ENCODE peak calls at places on chromosomes 5 and 9, in ten cellular contexts. One of them, this sample, is unnamed.

GRCh38 chr5:68049053-68049713 is 166.4 kb upstream of the PIK3R1 start:
- DNase-seq in HuH-7.5: no peak
- DNase-seq in H7: no peak
- DNase-seq in ELR: no peak
- DNase-seq in NCI-H1048: no peak
- DNase-seq in non-pigmented ciliary epithelial cell: no peak
- DNase-seq in head of caudate nucleus: no peak
- DNase-seq in pons: no peak
- DNase-seq in nephron progenitor cell: no peak
- DNase-seq in dermis microvascular lymphatic vessel endothelial cell: no peak
- DNase-seq in this sample: no peak

GRCh38 chr5:44740655-44741054 is 68.1 kb upstream of the MRPS30 start:
- DNase-seq in HuH-7.5: no peak
- DNase-seq in nephron progenitor cell: no peak
- DNase-seq in non-pigmented ciliary epithelial cell: no peak
- DNase-seq in head of caudate nucleus: no peak
- DNase-seq in ELR: no peak
- DNase-seq in H7: peak
- DNase-seq in dermis microvascular lymphatic vessel endothelial cell: no peak
- DNase-seq in NCI-H1048: no peak
- DNase-seq in pons: no peak
- DNase-seq in this sample: no peak

GRCh38 chr5:5490774-5491347 is 68.4 kb downstream of the ICE1 start:
- DNase-seq in NCI-H1048: no peak
- DNase-seq in non-pigmented ciliary epithelial cell: no peak
- DNase-seq in H7: no peak
- DNase-seq in dermis microvascular lymphatic vessel endothelial cell: no peak
- DNase-seq in HuH-7.5: no peak
- DNase-seq in head of caudate nucleus: no peak
- DNase-seq in ELR: no peak
- DNase-seq in nephron progenitor cell: no peak
- DNase-seq in pons: no peak
- DNase-seq in this sample: no peak

GRCh38 chr5:170121321-170121720 is 15.6 kb downstream of the FOXI1 start:
- DNase-seq in dermis microvascular lymphatic vessel endothelial cell: no peak
- DNase-seq in ELR: peak
- DNase-seq in nephron progenitor cell: no peak
- DNase-seq in pons: no peak
- DNase-seq in NCI-H1048: no peak
- DNase-seq in head of caudate nucleus: no peak
- DNase-seq in H7: no peak
- DNase-seq in HuH-7.5: no peak
- DNase-seq in non-pigmented ciliary epithelial cell: no peak
- DNase-seq in this sample: no peak

GRCh38 chr9:34991833-34992375 is 2.4 kb downstream of the DNAJB5 start:
- DNase-seq in nephron progenitor cell: peak
- DNase-seq in HuH-7.5: no peak
- DNase-seq in NCI-H1048: no peak
- DNase-seq in pons: no peak
- DNase-seq in ELR: peak
- DNase-seq in dermis microvascular lymphatic vessel endothelial cell: no peak
- DNase-seq in H7: peak
- DNase-seq in head of caudate nucleus: no peak
- DNase-seq in non-pigmented ciliary epithelial cell: no peak
- DNase-seq in this sample: no peak

GRCh38 chr5:8843766-8844165 is 702.1 kb downstream of the SEMA5A start:
- DNase-seq in H7: no peak
- DNase-seq in nephron progenitor cell: no peak
- DNase-seq in HuH-7.5: no peak
- DNase-seq in dermis microvascular lymphatic vessel endothelial cell: no peak
- DNase-seq in pons: peak
- DNase-seq in NCI-H1048: no peak
- DNase-seq in head of caudate nucleus: peak
- DNase-seq in ELR: peak
- DNase-seq in non-pigmented ciliary epithelial cell: no peak
- DNase-seq in this sample: no peak

GRCh38 chr5:111254613-111255012 is 30.4 kb downstream of the CAMK4 start:
- DNase-seq in pons: no peak
- DNase-seq in dermis microvascular lymphatic vessel endothelial cell: no peak
- DNase-seq in nephron progenitor cell: no peak
- DNase-seq in H7: no peak
- DNase-seq in non-pigmented ciliary epithelial cell: no peak
- DNase-seq in head of caudate nucleus: no peak
- DNase-seq in NCI-H1048: no peak
- DNase-seq in ELR: no peak
- DNase-seq in HuH-7.5: no peak
- DNase-seq in this sample: no peak

GRCh38 chr5:142713151-142713706 is 27.3 kb upstream of the FGF1 start:
- DNase-seq in non-pigmented ciliary epithelial cell: peak
- DNase-seq in dermis microvascular lymphatic vessel endothelial cell: peak
- DNase-seq in H7: peak
- DNase-seq in pons: peak
- DNase-seq in head of caudate nucleus: peak
- DNase-seq in NCI-H1048: peak
- DNase-seq in nephron progenitor cell: peak
- DNase-seq in ELR: peak
- DNase-seq in HuH-7.5: peak
- DNase-seq in this sample: peak

GRCh38 chr9:115923903-115924668 is 229.5 kb upstream of the PAPPA start:
- DNase-seq in dermis microvascular lymphatic vessel endothelial cell: no peak
- DNase-seq in nephron progenitor cell: no peak
- DNase-seq in H7: no peak
- DNase-seq in pons: no peak
- DNase-seq in head of caudate nucleus: no peak
- DNase-seq in non-pigmented ciliary epithelial cell: peak
- DNase-seq in HuH-7.5: no peak
- DNase-seq in ELR: peak
- DNase-seq in NCI-H1048: no peak
- DNase-seq in this sample: no peak

GRCh38 chr9:19154135-19154612 is 26.9 kb upstream of the PLIN2 start:
- DNase-seq in ELR: peak
- DNase-seq in dermis microvascular lymphatic vessel endothelial cell: no peak
- DNase-seq in non-pigmented ciliary epithelial cell: peak
- DNase-seq in HuH-7.5: no peak
- DNase-seq in pons: peak
- DNase-seq in H7: no peak
- DNase-seq in head of caudate nucleus: no peak
- DNase-seq in NCI-H1048: no peak
- DNase-seq in nephron progenitor cell: no peak
- DNase-seq in this sample: no peak

GRCh38 chr5:126471247-126471646 is 48.0 kb downstream of the GRAMD2B start:
- DNase-seq in ELR: no peak
- DNase-seq in dermis microvascular lymphatic vessel endothelial cell: no peak
- DNase-seq in pons: no peak
- DNase-seq in non-pigmented ciliary epithelial cell: no peak
- DNase-seq in head of caudate nucleus: no peak
- DNase-seq in NCI-H1048: no peak
- DNase-seq in nephron progenitor cell: no peak
- DNase-seq in HuH-7.5: no peak
- DNase-seq in H7: no peak
- DNase-seq in this sample: no peak

GRCh38 chr9:134216449-134216951 is 52.1 kb upstream of the RNU6ATAC start:
- DNase-seq in nephron progenitor cell: no peak
- DNase-seq in H7: peak
- DNase-seq in NCI-H1048: no peak
- DNase-seq in non-pigmented ciliary epithelial cell: no peak
- DNase-seq in dermis microvascular lymphatic vessel endothelial cell: no peak
- DNase-seq in HuH-7.5: no peak
- DNase-seq in ELR: no peak
- DNase-seq in pons: no peak
- DNase-seq in head of caudate nucleus: no peak
- DNase-seq in this sample: no peak

GRCh38 chr5:62306494-62307363 is 723 bp downstream of the KIF2A start:
- DNase-seq in dermis microvascular lymphatic vessel endothelial cell: peak
- DNase-seq in ELR: peak
- DNase-seq in H7: peak
- DNase-seq in HuH-7.5: peak
- DNase-seq in non-pigmented ciliary epithelial cell: no peak
- DNase-seq in NCI-H1048: no peak
- DNase-seq in nephron progenitor cell: peak
- DNase-seq in pons: peak
- DNase-seq in head of caudate nucleus: no peak
- DNase-seq in this sample: peak

GRCh38 chr9:108967916-108968315 is 33.7 kb downstream of the ABITRAM start:
- DNase-seq in dermis microvascular lymphatic vessel endothelial cell: no peak
- DNase-seq in HuH-7.5: no peak
- DNase-seq in pons: peak
- DNase-seq in ELR: no peak
- DNase-seq in non-pigmented ciliary epithelial cell: no peak
- DNase-seq in NCI-H1048: no peak
- DNase-seq in H7: no peak
- DNase-seq in head of caudate nucleus: no peak
- DNase-seq in nephron progenitor cell: no peak
- DNase-seq in this sample: no peak

GRCh38 chr5:67813879-67814539 is 401.5 kb upstream of the PIK3R1 start:
- DNase-seq in NCI-H1048: no peak
- DNase-seq in HuH-7.5: no peak
- DNase-seq in pons: no peak
- DNase-seq in non-pigmented ciliary epithelial cell: no peak
- DNase-seq in ELR: no peak
- DNase-seq in head of caudate nucleus: no peak
- DNase-seq in dermis microvascular lymphatic vessel endothelial cell: no peak
- DNase-seq in nephron progenitor cell: no peak
- DNase-seq in H7: no peak
- DNase-seq in this sample: no peak

GRCh38 chr5:96726802-96727201 is 64.6 kb downstream of the CAST start:
- DNase-seq in H7: no peak
- DNase-seq in HuH-7.5: no peak
- DNase-seq in dermis microvascular lymphatic vessel endothelial cell: no peak
- DNase-seq in nephron progenitor cell: no peak
- DNase-seq in non-pigmented ciliary epithelial cell: no peak
- DNase-seq in NCI-H1048: no peak
- DNase-seq in pons: no peak
- DNase-seq in head of caudate nucleus: no peak
- DNase-seq in ELR: no peak
- DNase-seq in this sample: no peak

GRCh38 chr5:7867260-7867659 is 1.6 kb downstream of the FASTKD3 start:
- DNase-seq in H7: no peak
- DNase-seq in HuH-7.5: no peak
- DNase-seq in non-pigmented ciliary epithelial cell: no peak
- DNase-seq in head of caudate nucleus: no peak
- DNase-seq in pons: no peak
- DNase-seq in ELR: no peak
- DNase-seq in dermis microvascular lymphatic vessel endothelial cell: no peak
- DNase-seq in NCI-H1048: no peak
- DNase-seq in nephron progenitor cell: no peak
- DNase-seq in this sample: no peak

GRCh38 chr5:168740055-168740820 is 161.1 kb upstream of the PANK3 start:
- DNase-seq in ELR: no peak
- DNase-seq in NCI-H1048: no peak
- DNase-seq in HuH-7.5: no peak
- DNase-seq in dermis microvascular lymphatic vessel endothelial cell: no peak
- DNase-seq in non-pigmented ciliary epithelial cell: no peak
- DNase-seq in nephron progenitor cell: no peak
- DNase-seq in H7: no peak
- DNase-seq in head of caudate nucleus: no peak
- DNase-seq in pons: no peak
- DNase-seq in this sample: no peak

GRCh38 chr5:172646716-172647285 is 5.7 kb downstream of the NEURL1B start:
- DNase-seq in head of caudate nucleus: no peak
- DNase-seq in non-pigmented ciliary epithelial cell: no peak
- DNase-seq in NCI-H1048: no peak
- DNase-seq in dermis microvascular lymphatic vessel endothelial cell: no peak
- DNase-seq in HuH-7.5: no peak
- DNase-seq in pons: no peak
- DNase-seq in ELR: peak
- DNase-seq in nephron progenitor cell: peak
- DNase-seq in H7: peak
- DNase-seq in this sample: peak

GRCh38 chr5:111367081-111367480 is 142.9 kb downstream of the CAMK4 start:
- DNase-seq in non-pigmented ciliary epithelial cell: no peak
- DNase-seq in dermis microvascular lymphatic vessel endothelial cell: peak
- DNase-seq in ELR: peak
- DNase-seq in NCI-H1048: no peak
- DNase-seq in HuH-7.5: no peak
- DNase-seq in H7: no peak
- DNase-seq in nephron progenitor cell: no peak
- DNase-seq in head of caudate nucleus: no peak
- DNase-seq in pons: no peak
- DNase-seq in this sample: no peak

GRCh38 chr9:3719286-3719685 is 193.5 kb upstream of the RFX3 start:
- DNase-seq in H7: no peak
- DNase-seq in HuH-7.5: no peak
- DNase-seq in NCI-H1048: no peak
- DNase-seq in non-pigmented ciliary epithelial cell: no peak
- DNase-seq in pons: peak
- DNase-seq in nephron progenitor cell: no peak
- DNase-seq in ELR: peak
- DNase-seq in head of caudate nucleus: no peak
- DNase-seq in dermis microvascular lymphatic vessel endothelial cell: peak
- DNase-seq in this sample: no peak

GRCh38 chr5:147327421-147327820 is 92.6 kb downstream of the STK32A start:
- DNase-seq in head of caudate nucleus: no peak
- DNase-seq in H7: no peak
- DNase-seq in HuH-7.5: no peak
- DNase-seq in nephron progenitor cell: no peak
- DNase-seq in NCI-H1048: no peak
- DNase-seq in ELR: no peak
- DNase-seq in pons: no peak
- DNase-seq in non-pigmented ciliary epithelial cell: no peak
- DNase-seq in dermis microvascular lymphatic vessel endothelial cell: no peak
- DNase-seq in this sample: no peak

GRCh38 chr5:127029513-127030258 is 672 bp downstream of the MARCHF3 start:
- DNase-seq in head of caudate nucleus: no peak
- DNase-seq in pons: no peak
- DNase-seq in dermis microvascular lymphatic vessel endothelial cell: peak
- DNase-seq in NCI-H1048: no peak
- DNase-seq in H7: peak
- DNase-seq in HuH-7.5: peak
- DNase-seq in non-pigmented ciliary epithelial cell: no peak
- DNase-seq in nephron progenitor cell: peak
- DNase-seq in ELR: peak
- DNase-seq in this sample: peak

GRCh38 chr9:4549751-4550295 is 59.6 kb downstream of the SLC1A1 start:
- DNase-seq in non-pigmented ciliary epithelial cell: no peak
- DNase-seq in nephron progenitor cell: no peak
- DNase-seq in pons: no peak
- DNase-seq in NCI-H1048: no peak
- DNase-seq in dermis microvascular lymphatic vessel endothelial cell: no peak
- DNase-seq in ELR: no peak
- DNase-seq in H7: no peak
- DNase-seq in head of caudate nucleus: no peak
- DNase-seq in HuH-7.5: no peak
- DNase-seq in this sample: no peak

GRCh38 chr5:74510476-74510875 is 130.1 kb downstream of the ENC1 start:
- DNase-seq in non-pigmented ciliary epithelial cell: no peak
- DNase-seq in dermis microvascular lymphatic vessel endothelial cell: no peak
- DNase-seq in head of caudate nucleus: no peak
- DNase-seq in H7: no peak
- DNase-seq in nephron progenitor cell: no peak
- DNase-seq in NCI-H1048: no peak
- DNase-seq in ELR: no peak
- DNase-seq in HuH-7.5: no peak
- DNase-seq in pons: no peak
- DNase-seq in this sample: no peak

GRCh38 chr9:126153382-126153781 is 173.2 kb upstream of the MVB12B start:
- DNase-seq in non-pigmented ciliary epithelial cell: no peak
- DNase-seq in ELR: no peak
- DNase-seq in HuH-7.5: no peak
- DNase-seq in pons: no peak
- DNase-seq in NCI-H1048: no peak
- DNase-seq in head of caudate nucleus: no peak
- DNase-seq in dermis microvascular lymphatic vessel endothelial cell: no peak
- DNase-seq in nephron progenitor cell: no peak
- DNase-seq in H7: no peak
- DNase-seq in this sample: no peak

GRCh38 chr9:135282001-135282731 is 194.7 kb downstream of the OLFM1 start:
- DNase-seq in HuH-7.5: peak
- DNase-seq in ELR: no peak
- DNase-seq in NCI-H1048: no peak
- DNase-seq in pons: peak
- DNase-seq in H7: no peak
- DNase-seq in dermis microvascular lymphatic vessel endothelial cell: peak
- DNase-seq in non-pigmented ciliary epithelial cell: no peak
- DNase-seq in nephron progenitor cell: no peak
- DNase-seq in head of caudate nucleus: peak
- DNase-seq in this sample: no peak